ENCODE peak calls at places on chromosome 2, in nine cellular contexts. P is NCI-H82; B is H54; Z is NCI-H774; G is T-helper 1 cell; I is neural crest cell; O is NCI-H446 treated with DMSO at 0.1 percent for 48 hours; L is stimulated activated CD8-positive, alpha-beta memory T cell treated with anti-CD3 and anti-CD28 coated beads, Interleukin-2, amount 100 ng/mL, for 48 hours; N is stimulated activated naive CD4-positive, alpha-beta T cell. H is an unnamed sample.

GRCh38 chr2:130371723-130372054 is 15.8 kb downstream of the PTPN18 start:
- DNase-seq in Z (peak), G (no peak), N (no peak), B (no peak), P (no peak), L (no peak), O (no peak), I (no peak), H (no peak)

GRCh38 chr2:165627463-165627862 is 158.0 kb downstream of the CSRNP3 start:
- DNase-seq in P (no peak), Z (no peak), N (no peak), L (no peak), O (no peak), B (peak), I (no peak), G (no peak), H (no peak)

GRCh38 chr2:100012575-100012974 is 129.8 kb downstream of the AFF3 start:
- DNase-seq in O (no peak), I (no peak), N (no peak), L (no peak), Z (no peak), B (no peak), G (no peak), P (no peak), H (no peak)

GRCh38 chr2:46885376-46885775 is 30.2 kb downstream of the MCFD2 start:
- DNase-seq in N (no peak), P (no peak), I (no peak), B (no peak), O (no peak), L (no peak), G (no peak), Z (no peak), H (no peak)

GRCh38 chr2:160005476-160005875 is 56.9 kb downstream of the PLA2R1 start:
- DNase-seq in N (no peak), Z (no peak), B (no peak), O (no peak), L (no peak), G (no peak), I (no peak), P (no peak), H (no peak)

GRCh38 chr2:241898681-241899270 is 29.2 kb downstream of the RTP5 start:
- DNase-seq in G (no peak), Z (no peak), L (no peak), N (no peak), I (no peak), O (no peak), B (no peak), P (no peak), H (no peak)

GRCh38 chr2:230932556-230933511 is 7.8 kb upstream of the GPR55 start:
- DNase-seq in Z (no peak), O (no peak), L (no peak), G (no peak), B (no peak), I (no peak), N (no peak), P (no peak), H (no peak)

GRCh38 chr2:233422050-233422639 is 67.9 kb downstream of the DGKD start:
- DNase-seq in P (no peak), I (no peak), O (no peak), N (peak), L (no peak), G (peak), Z (no peak), B (no peak), H (no peak)

GRCh38 chr2:201280191-201281040 is 20.1 kb downstream of the CASP8 start:
- DNase-seq in P (no peak), I (no peak), G (no peak), L (no peak), B (no peak), O (no peak), N (no peak), Z (no peak), H (no peak)